ENCODE peak calls at places on chromosomes 12 and 14, in eight cellular contexts. D is activated T-cell treated with anti-CD3 and anti-CD28 coated beads for 1 hour; V is CD8-positive, alpha-beta memory T cell; P is activated T-helper 1 cell treated with Interleukin-2 at 50 U/mL for 16 hours; Y is fibroblast of pulmonary artery; T is left ventricle myocardium superior; R is OCI-M1; W is ELF-1. L is an unnamed sample.

GRCh38 chr12:57242691-57243454 is 8.1 kb downstream of the STAC3 start:
- DNase-seq in D (peak; percentile 65), V (peak; percentile 58), P (no peak), Y (peak; percentile 52), T (peak; percentile 76), R (peak; percentile 64), W (peak; percentile 94), L (peak; percentile 29)

GRCh38 chr12:132522586-132523380 is 32.8 kb downstream of the FBRSL1 start:
- DNase-seq in D (no peak), V (no peak), P (no peak), Y (no peak), T (no peak), R (no peak), W (no peak), L (no peak)

GRCh38 chr14:100307215-100308111 is 1.2 kb upstream of the SLC25A29 start:
- DNase-seq in D (no peak), V (no peak), P (no peak), Y (no peak), T (peak; percentile 58), R (no peak), W (peak; percentile 65), L (no peak)

GRCh38 chr14:22836301-22837058 is at the start of gene MMP14:
- DNase-seq in D (no peak), V (no peak), P (no peak), Y (peak; percentile 91), T (peak; percentile 77), R (no peak), W (peak; percentile 72), L (no peak)

GRCh38 chr14:31937730-31938346 is 139.3 kb upstream of the ARHGAP5 start:
- DNase-seq in D (peak; percentile 28), V (no peak), P (peak; percentile 18), Y (peak; percentile 62), T (no peak), R (peak; percentile 46), W (peak; percentile 52), L (no peak)

GRCh38 chr12:81022531-81022930 is 55.3 kb upstream of the ACSS3 start:
- DNase-seq in D (no peak), V (no peak), P (no peak), Y (peak; percentile 7), T (no peak), R (peak; percentile 15), W (no peak), L (no peak)

GRCh38 chr14:72802588-72802946 is 91.3 kb downstream of the DPF3 start:
- DNase-seq in D (no peak), V (no peak), P (no peak), Y (no peak), T (no peak), R (no peak), W (no peak), L (no peak)

GRCh38 chr14:52031781-52032180 is 37.1 kb downstream of the NID2 start:
- DNase-seq in D (no peak), V (no peak), P (no peak), Y (peak; percentile 95), T (peak; percentile 81), R (no peak), W (no peak), L (no peak)

GRCh38 chr14:74427651-74428050 is 1.6 kb upstream of the SYNDIG1L start:
- DNase-seq in D (no peak), V (no peak), P (no peak), Y (no peak), T (no peak), R (no peak), W (no peak), L (no peak)

GRCh38 chr12:76422878-76423438 is 74.7 kb upstream of the BBS10 start:
- DNase-seq in D (no peak), V (no peak), P (no peak), Y (peak; percentile 39), T (no peak), R (no peak), W (no peak), L (peak; percentile 62)

GRCh38 chr14:52954346-52955214 is 3.7 kb upstream of the FERMT2 start:
- DNase-seq in D (no peak), V (no peak), P (no peak), Y (peak; percentile 81), T (no peak), R (peak; percentile 65), W (no peak), L (no peak)